ENCODE peak calls at places on chromosome 1, in six cellular contexts. E is mesenteric fat pad, U is esophagus muscularis mucosa, K is GM13976, B is cardiac fibroblast, G is foreskin fibroblast. A is an unnamed sample.

GRCh38 chr1:42981871-42982270 is 23.2 kb upstream of the SLC2A1 start:
- DNase-seq in E (no peak), U (no peak), K (no peak), B (peak), G (no peak), A (peak)

GRCh38 chr1:54742262-54742661 is 22.1 kb downstream of the PARS2 start:
- DNase-seq in E (no peak), U (no peak), K (no peak), B (peak), G (peak), A (no peak)

GRCh38 chr1:33903210-33903589 is 39.3 kb downstream of the HMGB4 start:
- DNase-seq in E (no peak), U (no peak), K (no peak), B (no peak), G (peak), A (peak)

GRCh38 chr1:99969729-99970591 is at the start of gene SLC35A3:
- DNase-seq in E (peak), U (no peak), K (peak), B (peak), G (peak), A (peak)

GRCh38 chr1:217048104-217048707 is 325.0 kb upstream of the ESRRG start:
- DNase-seq in E (no peak), U (peak), K (peak), B (peak), G (no peak), A (peak)

GRCh38 chr1:111656093-111657017 is 36.8 kb downstream of the RAP1A start:
- DNase-seq in E (no peak), U (no peak), K (no peak), B (peak), G (peak), A (peak)

GRCh38 chr1:4408380-4408779 is 246.0 kb upstream of the AJAP1 start:
- DNase-seq in E (no peak), U (no peak), K (no peak), B (no peak), G (no peak), A (no peak)

GRCh38 chr1:17010601-17011438 is 908 bp downstream of the ATP13A2 start:
- DNase-seq in E (no peak), U (no peak), K (peak), B (peak), G (peak), A (peak)